ENCODE peak calls at places on chromosomes 12 and 14, in six cellular contexts. S is GM23338; V is foreskin fibroblast; G is astrocyte of the spinal cord; O is CD8-positive, alpha-beta T cell; D is heart right ventricle. Q is an unnamed sample.

GRCh38 chr12:75389061-75389460 is 1.8 kb upstream of the GLIPR1L2 start:
- DNase-seq in S (no peak), V (peak; percentile 55), G (peak; percentile 42), O (no peak), D (no peak), Q (no peak)

GRCh38 chr14:64817631-64818030 is 62.1 kb downstream of the SPTB start:
- DNase-seq in S (no peak), V (no peak), G (no peak), O (no peak), D (no peak), Q (no peak)

GRCh38 chr12:42625611-42626010 is 36.1 kb upstream of the PRICKLE1 start:
- DNase-seq in S (no peak), V (no peak), G (no peak), O (no peak), D (no peak), Q (no peak)

GRCh38 chr14:59274991-59275391 is 86.5 kb downstream of the DAAM1 start:
- DNase-seq in S (no peak), V (no peak), G (no peak), O (no peak), D (no peak), Q (no peak)

GRCh38 chr12:112908548-112908947 is 1.8 kb downstream of the OAS1 start:
- DNase-seq in S (no peak), V (no peak), G (no peak), O (no peak), D (no peak), Q (no peak)

GRCh38 chr14:74879427-74880180 is 2.1 kb upstream of the DLST start:
- DNase-seq in S (no peak), V (no peak), G (no peak), O (no peak), D (no peak), Q (no peak)

GRCh38 chr12:120249266-120249874 is 16.2 kb downstream of the PXN start:
- DNase-seq in S (no peak), V (no peak), G (no peak), O (no peak), D (peak; percentile 36), Q (no peak)

GRCh38 chr12:130596241-130596640 is 119.9 kb downstream of the RIMBP2 start:
- DNase-seq in S (no peak), V (no peak), G (no peak), O (no peak), D (no peak), Q (no peak)

GRCh38 chr12:11978985-11979384 is 91.8 kb upstream of the BCL2L14 start:
- DNase-seq in S (no peak), V (peak; percentile 6), G (peak; percentile 21), O (no peak), D (no peak), Q (no peak)

GRCh38 chr12:95942106-95942531 is 295 bp downstream of the CCDC38 start:
- DNase-seq in S (peak; percentile 80), V (no peak), G (peak; percentile 3), O (no peak), D (no peak), Q (no peak)

GRCh38 chr14:106294324-106294723 is 767.9 kb downstream of the TMEM121 start:
- DNase-seq in S (no peak), V (no peak), G (no peak), O (no peak), D (no peak), Q (no peak)

GRCh38 chr12:50351120-50352043 is 45.0 kb downstream of the FAM186A start:
- DNase-seq in S (no peak), V (no peak), G (no peak), O (no peak), D (peak; percentile 35), Q (no peak)

GRCh38 chr12:83256581-83256980 is 569.9 kb downstream of the TMTC2 start:
- DNase-seq in S (no peak), V (no peak), G (no peak), O (no peak), D (no peak), Q (no peak)

GRCh38 chr12:75706786-75707605 is 195.6 kb upstream of the KRR1 start:
- DNase-seq in S (no peak), V (peak; percentile 77), G (peak; percentile 77), O (no peak), D (no peak), Q (no peak)

GRCh38 chr12:53493610-53494391 is 5.5 kb downstream of the MAP3K12 start:
- DNase-seq in S (peak; percentile 40), V (no peak), G (no peak), O (no peak), D (no peak), Q (no peak)

GRCh38 chr14:93081875-93082570 is 33.7 kb downstream of the ITPK1 start:
- DNase-seq in S (no peak), V (no peak), G (no peak), O (peak; percentile 56), D (no peak), Q (no peak)

GRCh38 chr12:113990548-113991223 is 24.6 kb upstream of the RBM19 start:
- DNase-seq in S (no peak), V (no peak), G (no peak), O (no peak), D (no peak), Q (no peak)

GRCh38 chr12:96501139-96501741 is 11.9 kb downstream of the CFAP54 start:
- DNase-seq in S (peak; percentile 45), V (peak; percentile 47), G (peak; percentile 76), O (peak; percentile 45), D (peak; percentile 42), Q (no peak)

DNA sequence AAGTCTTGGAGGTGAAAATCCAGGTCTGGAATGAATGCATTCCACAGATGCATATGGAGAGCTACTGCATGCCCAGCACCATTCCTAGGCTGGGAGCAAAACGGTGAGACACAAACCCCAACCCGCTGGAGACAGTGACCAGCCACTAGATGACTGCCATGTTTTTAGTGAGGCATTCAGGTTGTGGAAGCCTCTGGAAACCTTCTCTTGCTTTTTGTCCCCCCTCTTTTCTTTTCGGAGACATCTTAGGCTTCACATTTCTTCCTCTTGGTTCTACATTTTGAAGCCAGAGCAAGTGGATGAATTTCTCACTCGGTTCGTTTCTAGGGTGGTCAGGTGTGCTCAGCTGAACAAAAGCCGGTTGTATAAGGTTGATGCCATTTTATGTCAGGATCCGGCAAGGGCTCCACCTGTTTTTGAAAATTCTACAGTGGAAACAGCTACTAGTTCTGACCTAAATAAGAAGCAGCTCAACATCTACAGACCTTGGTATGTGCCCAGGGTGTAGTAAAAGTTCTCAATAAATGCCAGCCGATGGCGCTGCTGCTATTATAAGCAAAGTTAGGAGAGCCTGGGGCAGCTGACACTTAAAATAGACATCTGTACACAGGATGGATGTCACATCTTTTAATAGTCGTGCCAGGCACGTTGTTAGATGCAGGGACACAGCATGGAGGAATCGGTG is 1.8 kb upstream of the ZNF839 start:
- DNase-seq in S (peak; percentile 48), V (no peak), G (no peak), O (peak; percentile 33), D (peak; percentile 60), Q (no peak)
- TF ChIP-seq CTCF in S (peak; percentile 48), V (no peak), G (no peak), O (no peak), D (no peak), Q (no peak)

GRCh38 chr14:36423430-36423829 is 96.6 kb downstream of the NKX2-1 start:
- DNase-seq in S (no peak), V (no peak), G (no peak), O (no peak), D (no peak), Q (no peak)

GRCh38 chr14:36424478-36425102 is 95.4 kb downstream of the NKX2-1 start:
- DNase-seq in S (no peak), V (no peak), G (no peak), O (no peak), D (no peak), Q (no peak)

GRCh38 chr14:36420288-36420687 is 99.7 kb downstream of the NKX2-1 start:
- DNase-seq in S (peak; percentile 38), V (no peak), G (no peak), O (no peak), D (no peak), Q (no peak)

DNA sequence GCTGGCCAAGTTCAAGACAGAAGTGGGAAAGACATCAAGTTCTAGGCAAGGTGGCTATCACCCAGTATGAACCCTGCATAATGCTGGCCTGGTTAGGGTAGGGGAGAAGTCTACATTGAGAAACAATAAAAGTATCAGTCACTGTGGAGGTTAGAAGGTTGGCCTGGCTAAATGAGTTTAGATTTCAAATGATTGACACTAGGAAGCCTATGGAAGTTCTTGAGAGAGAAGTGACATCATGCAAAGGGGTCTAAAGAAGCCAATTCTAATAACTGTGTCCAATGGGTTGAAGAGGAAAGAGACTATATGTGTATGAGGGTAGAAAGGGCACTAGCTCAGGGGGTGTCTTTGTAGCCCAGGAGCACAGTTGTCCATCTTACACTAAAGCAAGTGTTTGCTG is 98.5 kb upstream of the MBIP start:
- DNase-seq in S (no peak), V (no peak), G (no peak), O (no peak), D (no peak), Q (no peak)
- TF ChIP-seq CTCF in S (no peak), V (no peak), G (no peak), O (no peak), D (no peak), Q (no peak)

GRCh38 chr12:121749267-121749666 is 36.7 kb downstream of the TMEM120B start:
- DNase-seq in S (no peak), V (no peak), G (no peak), O (no peak), D (no peak), Q (no peak)

GRCh38 chr12:121748571-121749265 is 36.2 kb downstream of the TMEM120B start:
- DNase-seq in S (peak; percentile 35), V (peak; percentile 90), G (peak; percentile 89), O (no peak), D (peak; percentile 26), Q (peak; percentile 47)

GRCh38 chr12:121751716-121752351 is 39.3 kb downstream of the TMEM120B start:
- DNase-seq in S (no peak), V (no peak), G (no peak), O (no peak), D (no peak), Q (no peak)

GRCh38 chr12:121751034-121751433 is 38.5 kb downstream of the TMEM120B start:
- DNase-seq in S (no peak), V (no peak), G (no peak), O (no peak), D (no peak), Q (no peak)

DNA sequence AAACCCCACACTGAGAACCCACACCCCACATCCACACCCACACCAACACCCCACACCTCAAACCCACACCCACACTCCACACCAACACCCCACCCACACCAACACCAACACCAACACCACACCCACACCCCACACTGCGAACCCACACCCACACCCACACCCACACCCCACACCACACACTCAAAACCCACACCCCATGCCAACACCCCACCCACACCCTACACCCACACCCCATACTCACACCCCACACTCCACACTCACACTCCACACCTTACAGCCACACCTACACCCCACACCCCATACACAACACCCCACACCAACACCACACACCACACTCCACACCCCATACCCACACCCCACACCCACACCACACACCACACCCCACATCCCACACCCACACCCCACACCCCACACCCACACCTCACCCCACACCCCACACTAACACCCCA is 38.0 kb downstream of the TMEM120B start:
- DNase-seq in S (no peak), V (no peak), G (no peak), O (no peak), D (no peak), Q (no peak)
- TF ChIP-seq CTCF in S (no peak), V (no peak), G (no peak), O (no peak), D (no peak), Q (no peak)

DNA sequence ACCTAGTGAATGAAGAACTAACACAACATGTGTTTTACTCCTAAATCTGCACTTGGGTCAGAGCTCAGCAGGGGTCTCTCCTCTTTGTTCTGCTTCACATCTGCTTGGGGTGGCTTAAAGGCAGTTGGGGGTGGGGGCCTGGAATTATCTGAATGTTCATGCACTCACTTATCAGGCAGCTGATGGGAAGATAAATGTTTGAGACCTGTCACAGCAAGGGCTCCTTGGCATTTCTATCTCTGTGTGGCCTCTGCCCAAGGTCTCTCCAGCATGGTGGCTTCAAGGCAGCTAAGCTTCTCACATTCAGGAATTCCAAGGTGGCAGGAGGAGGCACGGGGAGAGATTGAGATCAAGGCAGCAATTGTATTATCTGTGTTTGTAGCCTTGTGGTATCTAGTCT is 6.4 kb upstream of the HMGA2 start:
- DNase-seq in S (peak; percentile 30), V (no peak), G (no peak), O (no peak), D (no peak), Q (no peak)
- TF ChIP-seq CTCF in S (no peak), V (no peak), G (no peak), O (no peak), D (no peak), Q (no peak)